ENCODE peak calls at places on chromosome 20, in six cellular contexts. L is cardiac muscle cell, D is psoas muscle, G is HEK293T, B is GM23248, R is HFF-Myc. E is an unnamed sample.

GRCh38 chr20:53757472-53757913 is 163.9 kb upstream of the ZNF217 start:
- DNase-seq in L (no peak), D (no peak), G (no peak), B (no peak), R (no peak), E (no peak)

GRCh38 chr20:59404749-59405148 is 104.3 kb downstream of the EDN3 start:
- DNase-seq in L (no peak), D (no peak), G (no peak), B (no peak), R (no peak), E (no peak)

GRCh38 chr20:1295276-1295930 is 29.3 kb downstream of the SNPH start:
- DNase-seq in L (no peak), D (no peak), G (no peak), B (no peak), R (no peak), E (no peak)

GRCh38 chr20:42678895-42679294 is 510.8 kb downstream of the PTPRT start:
- DNase-seq in L (no peak), D (no peak), G (peak; percentile 10), B (no peak), R (no peak), E (peak; percentile 20)

GRCh38 chr20:56860413-56860812 is 231.3 kb downstream of the TFAP2C start:
- DNase-seq in L (no peak), D (no peak), G (no peak), B (peak; percentile 39), R (no peak), E (no peak)

GRCh38 chr20:4607287-4607713 is 114.4 kb upstream of the PRND start:
- DNase-seq in L (peak; percentile 78), D (no peak), G (peak; percentile 69), B (peak; percentile 76), R (no peak), E (peak; percentile 70)

GRCh38 chr20:56433880-56434255 is 21.8 kb downstream of the CASS4 start:
- DNase-seq in L (no peak), D (no peak), G (no peak), B (peak; percentile 94), R (peak; percentile 77), E (no peak)

GRCh38 chr20:23415958-23416583 is 5.2 kb downstream of the NAPB start:
- DNase-seq in L (no peak), D (no peak), G (no peak), B (peak; percentile 81), R (no peak), E (no peak)

GRCh38 chr20:12941025-12941424 is 67.7 kb upstream of the SPTLC3 start:
- DNase-seq in L (no peak), D (no peak), G (no peak), B (no peak), R (no peak), E (no peak)

GRCh38 chr20:3768342-3769130 is 983 bp upstream of the ADISSP start:
- DNase-seq in L (peak; percentile 87), D (peak; percentile 84), G (peak; percentile 77), B (peak; percentile 89), R (peak; percentile 61), E (peak; percentile 91)

GRCh38 chr20:40639132-40639531 is 49.9 kb downstream of the MAFB start:
- DNase-seq in L (no peak), D (no peak), G (no peak), B (no peak), R (no peak), E (no peak)

GRCh38 chr20:14414560-14414959 is 77.1 kb upstream of the FLRT3 start:
- DNase-seq in L (no peak), D (no peak), G (no peak), B (no peak), R (no peak), E (no peak)

GRCh38 chr20:44074252-44075151 is 112.5 kb downstream of the JPH2 start:
- DNase-seq in L (peak; percentile 34), D (no peak), G (no peak), B (peak; percentile 62), R (no peak), E (peak; percentile 86)

GRCh38 chr20:62666736-62667529 is 24.6 kb downstream of the SLCO4A1 start:
- DNase-seq in L (no peak), D (peak; percentile 70), G (no peak), B (no peak), R (no peak), E (no peak)

GRCh38 chr20:25340380-25340779 is 50.3 kb downstream of the ABHD12 start:
- DNase-seq in L (no peak), D (no peak), G (no peak), B (no peak), R (no peak), E (no peak)

GRCh38 chr20:47659904-47660601 is 125.2 kb downstream of the SULF2 start:
- DNase-seq in L (no peak), D (no peak), G (no peak), B (no peak), R (no peak), E (no peak)

GRCh38 chr20:44736170-44737021 is 9.3 kb upstream of the KCNK15 start:
- DNase-seq in L (peak; percentile 72), D (peak; percentile 63), G (peak; percentile 75), B (peak; percentile 88), R (no peak), E (no peak)

GRCh38 chr20:49701313-49701731 is 12.4 kb downstream of the B4GALT5 start:
- DNase-seq in L (no peak), D (no peak), G (no peak), B (peak; percentile 71), R (no peak), E (peak; percentile 56)

GRCh38 chr20:6886065-6886729 is 118.7 kb downstream of the BMP2 start:
- DNase-seq in L (peak; percentile 12), D (no peak), G (no peak), B (no peak), R (no peak), E (no peak)

GRCh38 chr20:46251211-46251673 is 57.1 kb downstream of the CDH22 start:
- DNase-seq in L (peak; percentile 65), D (no peak), G (no peak), B (peak; percentile 15), R (no peak), E (no peak)

GRCh38 chr20:62837790-62838458 is 21.1 kb downstream of the COL9A3 start:
- DNase-seq in L (no peak), D (peak; percentile 50), G (no peak), B (peak; percentile 67), R (peak; percentile 70), E (peak; percentile 92)

GRCh38 chr20:41124451-41125094 is 12.8 kb upstream of the PLCG1 start:
- DNase-seq in L (no peak), D (no peak), G (no peak), B (no peak), R (no peak), E (no peak)

GRCh38 chr20:12598894-12599293 is 409.9 kb upstream of the SPTLC3 start:
- DNase-seq in L (no peak), D (no peak), G (no peak), B (no peak), R (no peak), E (no peak)

GRCh38 chr20:16346956-16347355 is 226.3 kb downstream of the KIF16B start:
- DNase-seq in L (no peak), D (no peak), G (no peak), B (no peak), R (no peak), E (no peak)

GRCh38 chr20:10171864-10172751 is 46.5 kb upstream of the SNAP25 start:
- DNase-seq in L (peak; percentile 45), D (peak; percentile 40), G (peak; percentile 10), B (peak; percentile 65), R (peak; percentile 10), E (peak; percentile 89)

GRCh38 chr20:57230247-57230646 is 36.2 kb downstream of the BMP7 start:
- DNase-seq in L (no peak), D (peak; percentile 8), G (no peak), B (no peak), R (no peak), E (no peak)

GRCh38 chr20:38670786-38671185 is 53.5 kb upstream of the SLC32A1 start:
- DNase-seq in L (no peak), D (no peak), G (no peak), B (no peak), R (no peak), E (no peak)

E was measured in SK-N-SH.